ENCODE peak calls at places on chromosomes 11 and 22, in four cellular contexts. F, S, H and L are unnamed samples.
A peak's percentile ranks its signal among the peaks of the same experiment; 100 is the strongest.

GRCh38 chr11:12693485-12694181 is 19.4 kb downstream of the TEAD1 start:
- DNase-seq in S (no peak), F (no peak), H (peak; percentile 58), L (peak; percentile 65)

GRCh38 chr11:62508336-62509058 is 38.1 kb downstream of the AHNAK start:
- DNase-seq in S (no peak), F (no peak), H (peak; percentile 84), L (peak; percentile 92)

GRCh38 chr11:131868769-131869482 is 498.5 kb downstream of the NTM start:
- DNase-seq in H (no peak), F (no peak), S (no peak), L (no peak)

GRCh38 chr11:114197799-114198500 is 98.2 kb upstream of the NNMT start:
- DNase-seq in F (no peak), H (peak; percentile 87), S (peak; percentile 69), L (peak; percentile 83)

GRCh38 chr11:36300651-36301050 is 4.6 kb downstream of the PRR5L start:
- DNase-seq in S (peak; percentile 53), H (peak; percentile 95), F (no peak), L (peak; percentile 56)

GRCh38 chr11:97454988-97455387 is 1065.2 kb downstream of the JRKL start:
- DNase-seq in F (no peak), H (no peak), S (no peak), L (no peak)

GRCh38 chr11:86741489-86742435 is 58.6 kb upstream of the PRSS23 start:
- DNase-seq in F (no peak), S (no peak), H (no peak), L (no peak)

GRCh38 chr11:94417386-94417987 is 16.3 kb upstream of the GPR83 start:
- DNase-seq in H (no peak), S (no peak), F (no peak), L (no peak)

DNA sequence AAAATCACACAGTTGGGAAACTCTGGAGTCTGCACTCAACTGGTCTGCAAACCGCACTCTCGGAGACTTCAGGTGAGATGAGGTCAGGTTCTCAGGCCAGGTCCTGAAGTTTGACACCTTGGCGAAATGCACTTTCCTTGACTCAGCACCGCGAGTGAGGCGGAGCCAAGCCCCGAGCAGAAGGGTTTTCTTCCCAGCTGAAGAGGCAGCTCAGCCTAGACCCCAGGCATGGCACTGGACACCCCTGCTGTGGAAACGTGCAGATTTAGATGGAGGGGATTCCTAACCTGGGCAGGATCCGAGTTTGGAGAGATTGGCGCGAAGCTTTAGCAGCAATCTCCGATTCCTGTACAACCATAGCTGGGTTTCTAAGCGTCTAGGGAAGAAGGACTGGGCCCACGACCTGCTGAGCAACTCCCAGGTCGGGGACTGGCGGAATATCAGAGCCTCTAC is 835 bp upstream of the MYOD1 start:
- DNase-seq in S (no peak), F (peak; percentile 21), H (no peak), L (no peak)
- H3K4me1 ChIP-seq in S (no peaks in the 10 kb centered on the region), F (no peaks in the 10 kb centered on the region), H (peaks cover 32% of the 10 kb centered on the region), L (no peaks in the 10 kb centered on the region)

DNA sequence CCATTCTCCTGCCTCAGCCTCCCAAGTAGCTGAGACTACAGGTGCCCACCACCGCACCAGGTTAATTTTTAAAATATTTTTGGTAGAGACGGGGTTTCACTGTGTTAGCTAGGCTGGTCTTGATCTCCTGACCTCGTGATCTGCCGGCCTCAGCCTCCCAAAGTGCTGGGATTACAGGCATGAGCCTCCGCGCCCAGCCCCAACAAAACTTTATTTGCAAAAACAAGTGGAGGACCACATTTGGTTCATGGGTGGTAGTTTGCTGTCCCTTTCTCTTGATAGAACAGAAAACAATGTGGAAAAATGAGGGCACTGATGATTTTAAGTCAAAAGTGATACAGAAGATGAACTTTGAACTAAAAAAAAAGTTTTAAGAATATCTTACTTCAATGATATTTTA is 121.8 kb upstream of the SERPIND1 start:
- DNase-seq in H (no peak), S (no peak), F (no peak), L (no peak)
- H3K27me3 ChIP-seq in H (no peaks in the 10 kb centered on the region), S (no peaks in the 10 kb centered on the region), F (no peaks in the 10 kb centered on the region), L (no peaks in the 10 kb centered on the region)

GRCh38 chr11:6219359-6219758 is 14.0 kb downstream of the C11orf42 start:
- DNase-seq in S (no peak), F (no peak), H (no peak), L (no peak)
- H3K27ac ChIP-seq in S (no peak overlapping the region), F (no peak overlapping the region), H (no peak overlapping the region), L (no peak overlapping the region)

GRCh38 chr22:19434829-19435580 is 2.7 kb downstream of the MRPL40 start:
- DNase-seq in H (no peak), S (no peak), F (no peak), L (no peak)
- H3K4me1 ChIP-seq in H (peaks cover 19% of the 10 kb centered on the region), S (peaks cover 9% of the 10 kb centered on the region), F (peaks cover 20% of the 10 kb centered on the region), L (peaks cover 1% of the 10 kb centered on the region)

GRCh38 chr11:64034411-64034811 is 1.3 kb upstream of the FLRT1 start:
- DNase-seq in H (no peak), S (no peak), F (no peak), L (no peak)
- H3K27me3 ChIP-seq in H (no peaks in the 10 kb centered on the region), S (no peaks in the 10 kb centered on the region), F (peaks cover 13% of the 10 kb centered on the region), L (no peaks in the 10 kb centered on the region)

GRCh38 chr22:21026783-21027692 is 5.3 kb downstream of the SLC7A4 start:
- DNase-seq in H (no peak), F (no peak), S (no peak), L (peak; percentile 85)

GRCh38 chr22:21022955-21023614 is 8.1 kb downstream of the P2RX6 start:
- DNase-seq in F (no peak), S (no peak), H (no peak), L (no peak)

GRCh38 chr22:21025763-21026755 is 6.3 kb downstream of the SLC7A4 start:
- DNase-seq in S (no peak), F (no peak), H (no peak), L (no peak)

GRCh38 chr22:21022507-21022906 is 7.5 kb downstream of the P2RX6 start:
- DNase-seq in F (no peak), H (no peak), S (no peak), L (no peak)

DNA sequence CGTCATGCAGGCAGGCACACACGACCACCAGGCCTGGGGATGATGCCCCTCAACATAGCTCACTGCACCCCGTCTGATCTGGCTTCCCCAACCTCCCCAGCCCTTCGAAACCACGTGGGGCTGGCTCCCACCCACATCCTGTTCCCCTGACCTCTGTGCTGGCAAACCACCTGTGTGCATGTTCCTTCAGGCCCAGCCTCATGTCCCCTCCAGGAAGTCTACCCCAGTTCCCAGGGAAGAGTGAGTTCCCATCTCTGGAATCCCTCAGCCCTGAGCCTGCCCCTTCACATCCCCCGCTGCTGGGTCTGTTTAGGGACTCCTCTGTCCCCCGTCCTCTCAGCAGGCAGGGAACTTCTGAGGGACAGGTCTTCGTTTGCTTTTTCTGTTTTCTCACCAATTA is 7.1 kb downstream of the SLC7A4 start:
- DNase-seq in F (peak; percentile 54), H (no peak), S (no peak), L (no peak)
- H3K27ac ChIP-seq in F (no peak overlapping the region), H (no peak overlapping the region), S (no peak overlapping the region), L (no peak overlapping the region)

DNA sequence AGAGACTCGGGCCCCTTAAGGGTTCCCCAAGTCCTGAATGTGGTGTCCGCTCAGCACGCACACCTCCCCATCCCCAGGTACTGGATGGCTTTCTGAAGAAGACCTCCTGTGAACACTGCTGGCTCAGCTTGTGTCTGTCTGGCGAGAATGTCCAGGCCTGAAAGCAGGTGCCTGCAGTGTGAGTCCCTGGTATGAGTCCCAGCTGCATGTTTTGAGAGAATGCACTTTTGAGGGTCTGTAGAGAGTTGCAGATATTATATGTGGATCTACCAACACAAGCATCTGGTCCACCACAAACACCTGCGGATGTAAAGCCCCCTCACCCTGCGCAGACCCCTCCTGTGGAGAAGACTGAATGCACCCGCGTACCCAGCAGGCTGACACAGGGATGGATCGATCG is 1308.9 kb downstream of the TBC1D22A start:
- DNase-seq in S (no peak), H (no peak), F (no peak), L (no peak)
- H3K4me1 ChIP-seq in S (no peaks in the 10 kb centered on the region), H (no peaks in the 10 kb centered on the region), F (no peaks in the 10 kb centered on the region), L (no peaks in the 10 kb centered on the region)

GRCh38 chr11:2440646-2441045 is 3.7 kb downstream of the TRPM5 start:
- DNase-seq in H (no peak), F (peak; percentile 30), S (no peak), L (peak; percentile 41)

GRCh38 chr11:2439820-2440219 is 4.5 kb downstream of the TRPM5 start:
- DNase-seq in H (no peak), F (no peak), S (no peak), L (no peak)

GRCh38 chr11:2443406-2443805 is 908 bp downstream of the TRPM5 start:
- DNase-seq in F (peak; percentile 36), H (no peak), S (no peak), L (no peak)

GRCh38 chr11:2442554-2442953 is 1.8 kb downstream of the TRPM5 start:
- DNase-seq in H (no peak), F (peak; percentile 43), S (no peak), L (no peak)

DNA sequence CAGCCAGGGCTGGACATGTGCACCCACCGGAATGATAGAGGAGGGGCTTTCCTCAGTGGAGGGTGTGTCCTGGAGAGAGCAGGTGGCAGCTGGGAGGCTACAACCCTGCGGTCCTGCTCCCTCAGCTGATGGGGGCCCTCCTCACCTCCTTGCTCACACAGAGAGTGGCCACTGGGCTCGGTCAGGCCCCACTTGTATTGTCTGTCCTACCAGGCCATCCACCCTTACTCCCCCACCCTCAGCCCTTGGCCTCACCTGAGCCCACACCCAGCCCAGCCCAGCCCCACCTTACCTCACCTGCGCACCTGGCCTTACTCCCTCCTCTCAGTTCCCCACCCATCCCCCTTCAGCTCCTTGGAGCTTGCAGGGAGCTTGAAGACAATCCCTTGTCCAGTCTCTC is 3.1 kb downstream of the TRPM5 start:
- DNase-seq in F (peak; percentile 29), H (no peak), S (no peak), L (no peak)
- H3K27me3 ChIP-seq in F (no peaks in the 10 kb centered on the region), H (no peaks in the 10 kb centered on the region), S (peaks cover 3% of the 10 kb centered on the region), L (no peaks in the 10 kb centered on the region)

GRCh38 chr11:19714093-19714386 is 1.4 kb downstream of the NAV2 start:
- DNase-seq in S (no peak), H (no peak), F (no peak), L (no peak)
- H3K27ac ChIP-seq in S (no peak overlapping the region), H (no peak overlapping the region), F (no peak overlapping the region), L (peak overlapping the region; percentile 85)

DNA sequence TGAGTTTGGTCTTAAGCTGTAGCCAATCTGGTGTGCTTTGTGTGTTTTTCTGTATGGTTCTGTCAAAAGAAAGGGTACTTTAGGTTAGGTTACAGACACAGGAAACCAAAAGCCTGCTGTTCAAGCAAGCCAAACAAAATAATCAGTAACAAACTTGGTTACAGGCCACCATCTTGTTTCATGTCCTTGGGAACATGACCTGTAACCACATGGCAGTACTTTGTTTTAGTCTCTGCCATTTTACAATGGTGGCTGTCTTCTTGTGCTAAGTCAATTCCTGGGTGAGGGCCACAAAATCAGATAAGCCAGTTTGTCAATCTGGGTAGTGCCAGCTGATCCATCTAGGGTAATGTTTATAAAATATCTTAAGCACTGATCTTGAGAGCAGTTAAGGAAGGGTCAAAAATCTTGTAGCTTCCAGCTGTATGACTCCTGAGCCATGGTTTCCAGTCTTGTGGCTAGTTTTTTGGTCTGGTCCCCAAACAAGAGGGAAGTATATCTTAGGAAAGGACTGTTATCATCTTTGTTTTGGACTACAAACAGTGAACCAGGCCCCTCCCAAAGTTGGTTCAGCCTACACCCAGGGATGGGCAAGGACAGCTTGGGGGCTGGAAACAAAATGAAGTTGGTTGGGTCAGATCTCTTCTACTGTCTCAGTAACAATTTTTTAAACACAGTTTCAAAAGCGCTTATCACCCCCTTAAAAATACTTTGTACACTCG is 90.0 kb downstream of the IGLL5 start:
- DNase-seq in H (no peak), F (no peak), S (no peak), L (no peak)
- H3K4me1 ChIP-seq in H (no peaks in the 10 kb centered on the region), F (no peaks in the 10 kb centered on the region), S (no peaks in the 10 kb centered on the region), L (no peaks in the 10 kb centered on the region)